ENCODE peak calls at places on chromosomes 11 and 22, in seven cellular contexts. A is adrenal gland, P is fibroblast of the aortic adventitia, U is PC-3, D is NCI-H446, K is ACHN, L is HS-5. O is an unnamed sample.

GRCh38 chr22:37328017-37328416 is 45.7 kb downstream of the CYTH4 start:
- DNase-seq in U (peak), A (no peak), P (peak), D (no peak), K (no peak), L (peak), O (peak)

GRCh38 chr11:26558191-26558590 is 13.9 kb downstream of the MUC15 start:
- DNase-seq in A (no peak), K (no peak), D (no peak), U (no peak), L (no peak), P (no peak), O (no peak)

GRCh38 chr22:46774456-46775363 is 12.3 kb downstream of the TBC1D22A start:
- DNase-seq in K (no peak), D (no peak), L (no peak), A (no peak), P (no peak), U (no peak), O (no peak)

GRCh38 chr11:114705280-114706024 is 27.1 kb downstream of the NXPE2 start:
- DNase-seq in D (no peak), P (no peak), K (no peak), U (no peak), A (peak), L (no peak), O (no peak)

GRCh38 chr11:84526250-84526649 is 1100.9 kb downstream of the DLG2 start:
- DNase-seq in K (no peak), D (no peak), P (no peak), U (peak), L (no peak), A (no peak), O (no peak)

GRCh38 chr11:43410394-43410793 is 51.7 kb downstream of the TTC17 start:
- DNase-seq in U (peak), P (no peak), A (no peak), L (no peak), D (no peak), K (no peak), O (no peak)

GRCh38 chr11:66438009-66438503 is 592 bp downstream of the MRPL11 start:
- DNase-seq in P (no peak), L (no peak), A (no peak), K (no peak), U (no peak), D (no peak), O (no peak)

GRCh38 chr11:110077866-110078325 is 15.3 kb upstream of the ZC3H12C start:
- DNase-seq in P (peak), K (peak), A (peak), L (no peak), U (peak), D (no peak), O (peak)

O was measured in astrocyte of the hippocampus.